ENCODE peak calls at places on chromosomes 11 and 22, in five cellular contexts. A is PC-3, Y is prostate gland, W is tibial nerve, O is fibroblast of lung. K is an unnamed sample.

GRCh38 chr22:49756201-49756600 is 71.5 kb downstream of the BRD1 start:
- DNase-seq in O (no peak), Y (no peak), A (no peak), W (no peak), K (no peak)

GRCh38 chr22:44580756-44581435 is 82.9 kb upstream of the RTL6 start:
- DNase-seq in Y (no peak), O (no peak), A (no peak), W (no peak), K (peak; percentile 23)

GRCh38 chr11:57978686-57979531 is 44.8 kb upstream of the OR9Q1 start:
- DNase-seq in O (no peak), A (no peak), Y (no peak), W (no peak), K (no peak)

GRCh38 chr22:16963189-16963945 is 44.7 kb downstream of the GAB4 start:
- DNase-seq in A (no peak), Y (no peak), O (no peak), W (no peak), K (no peak)

GRCh38 chr11:58652726-58653280 is 30.3 kb downstream of the CNTF start:
- DNase-seq in O (no peak), W (no peak), Y (no peak), A (peak; percentile 35), K (no peak)

GRCh38 chr22:29032014-29032475 is 29.6 kb downstream of the C22orf31 start:
- DNase-seq in O (no peak), Y (no peak), W (no peak), A (no peak), K (peak; percentile 69)

GRCh38 chr22:21603973-21604372 is 25.8 kb downstream of the YDJC start:
- DNase-seq in A (no peak), O (no peak), Y (no peak), W (no peak), K (no peak)

GRCh38 chr11:23765862-23766261 is 731.0 kb upstream of the LUZP2 start:
- DNase-seq in A (peak; percentile 33), W (no peak), Y (no peak), O (peak; percentile 28), K (no peak)

GRCh38 chr11:2826679-2827056 is 58.9 kb downstream of the CDKN1C start:
- DNase-seq in Y (no peak), O (no peak), A (no peak), W (no peak), K (peak; percentile 43)

GRCh38 chr11:125724125-125724524 is 22.0 kb upstream of the PATE1 start:
- DNase-seq in W (no peak), Y (no peak), A (peak; percentile 51), O (peak; percentile 1), K (no peak)

GRCh38 chr11:125720781-125721180 is 25.3 kb upstream of the PATE1 start:
- DNase-seq in Y (no peak), A (peak; percentile 78), O (no peak), W (no peak), K (no peak)
- H3K4me1 ChIP-seq in Y (no peaks in the 10 kb centered on the region), A (peaks cover 11% of the 10 kb centered on the region), O (no peaks in the 10 kb centered on the region), W (no peaks in the 10 kb centered on the region), K (no peaks in the 10 kb centered on the region)

DNA sequence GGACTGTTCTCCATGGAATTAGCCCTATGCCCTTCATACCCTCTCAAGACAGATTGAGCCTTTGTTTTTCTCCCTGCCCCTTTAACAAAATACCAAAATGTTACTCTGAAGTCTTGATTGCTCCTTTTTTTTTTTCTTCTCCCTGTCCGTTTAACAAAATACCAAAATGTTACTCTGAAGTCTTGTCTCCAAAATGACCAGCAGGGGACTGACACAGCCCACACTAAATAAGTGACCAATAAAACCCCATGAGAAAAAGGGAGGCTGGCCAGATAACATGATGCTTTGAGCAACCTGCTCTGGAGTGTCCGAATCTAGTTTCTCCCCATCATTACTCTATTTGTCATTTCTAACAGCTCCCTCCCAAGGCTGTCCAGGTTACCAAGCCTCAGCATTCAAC is 42.6 kb upstream of the SLC1A2 start:
- DNase-seq in Y (no peak), W (no peak), A (no peak), O (no peak), K (no peak)
- TF ChIP-seq CTCF in Y (no peak), W (no peak), A (peak; percentile 39), O (no peak), K (no peak)

DNA sequence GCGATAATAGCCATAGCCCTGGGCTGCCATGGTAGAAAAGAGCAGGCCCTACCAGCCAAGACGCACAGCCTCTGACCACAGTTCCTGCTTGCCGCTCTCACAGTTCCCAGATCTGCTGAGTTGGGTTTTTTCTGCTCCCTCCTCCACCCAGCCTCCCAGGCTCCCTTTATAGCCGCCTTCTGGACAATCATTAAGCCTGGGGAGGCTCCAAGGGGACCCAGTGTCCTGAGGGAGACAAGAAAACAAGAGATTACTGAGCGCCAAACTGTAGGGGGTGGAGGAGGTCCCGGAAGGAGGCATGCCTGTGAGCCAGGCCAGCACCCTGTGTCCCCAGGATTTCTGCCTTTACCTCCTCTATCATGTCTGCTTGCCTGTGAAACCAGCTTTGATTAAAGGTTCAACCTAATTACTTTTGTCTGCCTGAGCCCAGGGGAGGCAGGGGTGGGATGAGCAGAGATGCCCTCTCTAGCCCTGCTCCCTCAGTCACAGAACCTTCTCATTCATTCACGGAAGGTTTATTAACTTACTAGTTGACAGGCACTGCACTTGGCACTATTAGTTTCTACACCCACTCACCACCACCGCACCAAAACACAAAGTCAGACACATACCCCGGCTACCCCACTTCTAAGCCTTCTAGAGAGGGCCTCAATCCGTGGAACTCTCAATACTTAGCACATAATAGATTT is 1.2 kb downstream of the SLC37A4 start:
- DNase-seq in Y (peak; percentile 48), W (peak; percentile 9), O (no peak), A (peak; percentile 16), K (peak; percentile 77)
- H3K4me1 ChIP-seq in Y (peaks cover 17% of the 10 kb centered on the region), W (peaks cover 26% of the 10 kb centered on the region), O (no peaks in the 10 kb centered on the region), A (peaks cover 16% of the 10 kb centered on the region), K (peaks cover 2% of the 10 kb centered on the region)

DNA sequence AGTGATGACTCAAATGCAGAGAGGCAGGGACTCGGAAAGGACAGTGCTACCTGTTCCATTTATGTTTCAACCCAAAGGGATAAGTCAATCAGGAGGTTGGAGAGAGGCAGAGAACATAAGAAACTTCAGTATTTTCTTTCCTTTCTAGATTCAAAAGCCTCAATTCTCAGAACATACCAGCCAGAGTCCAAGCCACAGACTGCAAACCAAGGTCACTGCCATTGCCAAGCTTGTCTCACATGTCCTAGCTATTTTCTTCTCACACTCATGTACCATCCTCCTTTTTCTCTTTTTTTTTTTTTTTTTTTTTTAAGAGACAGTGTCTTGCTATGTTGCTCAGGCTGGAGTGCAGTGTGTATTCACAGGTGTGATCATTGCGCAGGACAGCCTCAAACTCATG is 111.7 kb upstream of the AKIP1 start:
- DNase-seq in A (no peak), W (no peak), O (no peak), Y (no peak), K (no peak)
- TF ChIP-seq CTCF in A (no peak), W (no peak), O (no peak), Y (no peak), K (no peak)

GRCh38 chr11:12142179-12142578 is 31.8 kb downstream of the MICAL2 start:
- DNase-seq in A (no peak), W (no peak), O (no peak), Y (no peak), K (no peak)
- H3K4me1 ChIP-seq in A (peaks cover 9% of the 10 kb centered on the region), W (peaks cover 23% of the 10 kb centered on the region), O (peaks cover 48% of the 10 kb centered on the region), Y (peaks cover 7% of the 10 kb centered on the region), K (peaks cover 4% of the 10 kb centered on the region)

DNA sequence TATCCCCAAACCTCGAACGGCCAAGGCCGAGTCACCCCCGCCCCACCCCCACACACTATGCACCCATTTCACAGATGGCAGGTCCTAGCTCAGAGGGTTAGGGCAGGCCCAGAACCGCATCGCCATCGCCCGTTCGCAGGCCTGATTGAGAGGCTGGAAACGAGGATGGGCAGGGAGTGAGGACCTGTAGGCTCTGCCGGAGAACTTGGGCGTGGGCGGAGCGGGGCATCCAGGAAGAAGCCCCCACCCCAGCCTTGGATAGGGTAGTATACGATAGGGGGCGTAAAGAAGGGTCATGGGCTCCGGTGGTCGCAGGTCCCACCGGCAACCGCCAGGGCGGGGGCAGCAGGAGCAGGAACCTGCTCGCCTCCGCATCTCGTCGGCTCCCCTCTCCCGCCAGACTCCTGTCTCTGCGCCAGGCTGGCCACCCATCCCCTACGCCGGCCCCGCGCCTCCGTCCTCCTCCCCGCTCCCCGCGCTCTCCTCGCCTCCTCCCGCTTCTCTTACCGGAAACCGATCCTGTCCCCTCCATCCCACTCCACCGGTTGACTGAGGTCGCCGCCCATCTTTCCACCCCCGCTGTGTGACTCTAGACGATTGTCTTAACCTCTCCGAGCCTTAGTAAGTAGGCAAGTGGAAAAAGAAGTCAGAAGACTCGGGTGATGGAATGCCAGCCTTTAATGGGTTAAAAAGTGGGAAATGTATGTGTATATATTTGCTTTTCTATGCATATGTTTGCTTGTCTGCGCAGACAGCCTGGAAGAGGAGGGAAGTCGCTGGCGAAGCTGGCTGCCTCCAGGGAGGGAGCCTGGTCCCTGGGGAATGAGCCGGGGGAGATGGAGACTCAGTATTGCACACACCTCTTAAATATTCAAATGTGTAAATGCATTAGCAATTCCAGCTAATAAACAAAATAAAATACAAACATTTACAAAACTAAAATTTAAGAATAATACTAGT is 52.8 kb downstream of the CYTH4 start:
- DNase-seq in O (no peak), Y (no peak), A (peak; percentile 44), W (no peak), K (no peak)
- TF ChIP-seq CTCF in O (no peak), Y (no peak), A (no peak), W (no peak), K (no peak)

GRCh38 chr22:17998913-17999312 is 25.4 kb downstream of the MICAL3 start:
- DNase-seq in O (no peak), W (no peak), Y (no peak), A (no peak), K (peak; percentile 51)

GRCh38 chr22:17997456-17997855 is 26.9 kb downstream of the MICAL3 start:
- DNase-seq in A (peak; percentile 17), Y (no peak), W (no peak), O (no peak), K (no peak)

GRCh38 chr22:17990942-17991341 is 33.4 kb downstream of the MICAL3 start:
- DNase-seq in W (no peak), A (no peak), O (no peak), Y (no peak), K (no peak)

GRCh38 chr22:17990167-17990566 is 34.2 kb downstream of the MICAL3 start:
- DNase-seq in W (no peak), Y (no peak), O (no peak), A (no peak), K (no peak)

DNA sequence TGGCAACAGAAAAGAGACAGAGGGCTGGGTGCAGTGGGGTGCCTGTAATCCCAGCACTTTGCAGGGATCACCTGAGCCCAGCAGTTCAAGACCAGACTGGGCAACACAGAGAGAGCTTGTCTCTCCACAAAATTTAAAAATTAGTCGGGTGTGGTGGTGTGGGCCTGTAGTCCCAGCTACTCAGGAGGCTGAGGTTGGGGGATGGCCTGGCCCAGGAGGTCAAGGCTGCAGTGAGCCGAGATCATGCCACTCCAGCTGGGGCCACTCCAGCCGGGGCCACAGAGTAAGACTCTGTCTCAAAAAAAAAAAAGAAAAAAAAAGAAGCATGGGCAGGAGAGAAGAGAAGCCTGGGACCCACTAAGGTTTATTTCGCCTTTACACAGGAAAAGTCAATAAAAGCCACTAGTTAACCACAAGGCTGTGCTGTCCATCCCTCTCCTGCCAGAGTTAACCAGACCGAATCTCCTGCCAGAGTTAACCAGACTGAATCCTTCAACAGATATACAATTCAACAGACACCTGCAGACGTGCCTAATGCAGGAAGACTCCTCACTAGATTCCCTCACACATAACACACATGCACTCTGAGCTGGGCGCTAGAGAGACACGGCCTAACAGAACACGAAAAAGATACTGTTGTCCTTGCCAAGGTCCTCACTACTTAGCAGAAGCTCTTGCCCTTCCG is 29.8 kb downstream of the MICAL3 start:
- DNase-seq in A (no peak), O (no peak), Y (no peak), W (no peak), K (no peak)
- H3K4me1 ChIP-seq in A (peaks cover 20% of the 10 kb centered on the region), O (no peaks in the 10 kb centered on the region), Y (no peaks in the 10 kb centered on the region), W (no peaks in the 10 kb centered on the region), K (no peaks in the 10 kb centered on the region)

K was measured in right lobe of liver.